ENCODE peak calls at places on chromosomes 11 and 22, in four cellular contexts. One of them, this sample, is unnamed.
A peak's percentile ranks its signal among the peaks of the same experiment; 100 is the strongest.

GRCh38 chr22:48827228-48827810 is 1000.4 kb downstream of the BRD1 start:
- DNase-seq in AG04450: no peak
- DNase-seq in AG09319: no peak
- DNase-seq in H1: peak; percentile 39
- DNase-seq in this sample: no peak

GRCh38 chr11:72751293-72752087 is 718 bp downstream of the ARAP1 start:
- DNase-seq in AG04450: no peak
- DNase-seq in AG09319: no peak
- DNase-seq in H1: no peak
- DNase-seq in this sample: no peak

GRCh38 chr22:22110548-22111266 is 128.1 kb upstream of the TOP3B start:
- DNase-seq in AG04450: peak; percentile 26
- DNase-seq in AG09319: peak; percentile 8
- DNase-seq in H1: peak; percentile 62
- DNase-seq in this sample: no peak

GRCh38 chr11:78796956-78797355 is 222.3 kb upstream of the NARS2 start:
- DNase-seq in AG04450: peak; percentile 94
- DNase-seq in AG09319: peak; percentile 44
- DNase-seq in H1: no peak
- DNase-seq in this sample: no peak

GRCh38 chr22:38657248-38657909 is 941 bp downstream of the CBY1 start:
- DNase-seq in AG04450: no peak
- DNase-seq in AG09319: no peak
- DNase-seq in H1: peak; percentile 49
- DNase-seq in this sample: no peak

GRCh38 chr11:82980292-82980691 is 78.8 kb downstream of the DDIAS start:
- DNase-seq in AG04450: peak; percentile 36
- DNase-seq in AG09319: peak; percentile 25
- DNase-seq in H1: no peak
- DNase-seq in this sample: no peak

GRCh38 chr22:38167988-38168407 is 13.6 kb downstream of the PLA2G6 start:
- DNase-seq in AG04450: no peak
- DNase-seq in AG09319: no peak
- DNase-seq in H1: no peak
- DNase-seq in this sample: no peak

GRCh38 chr22:33418483-33418882 is 360.3 kb upstream of the SYN3 start:
- DNase-seq in AG04450: no peak
- DNase-seq in AG09319: no peak
- DNase-seq in H1: no peak
- DNase-seq in this sample: no peak

GRCh38 chr11:23988381-23989006 is 508.4 kb upstream of the LUZP2 start:
- DNase-seq in AG04450: peak; percentile 66
- DNase-seq in AG09319: no peak
- DNase-seq in H1: no peak
- DNase-seq in this sample: no peak

GRCh38 chr22:19610518-19611253 is 86.5 kb upstream of the CLDN5 start:
- DNase-seq in AG04450: no peak
- DNase-seq in AG09319: no peak
- DNase-seq in H1: no peak
- DNase-seq in this sample: no peak

GRCh38 chr22:29987143-29987542 is 93.1 kb upstream of the HORMAD2 start:
- DNase-seq in AG04450: no peak
- DNase-seq in AG09319: no peak
- DNase-seq in H1: no peak
- DNase-seq in this sample: no peak

GRCh38 chr11:6943131-6943530 is 16.9 kb downstream of the ZNF215 start:
- DNase-seq in AG04450: no peak
- DNase-seq in AG09319: no peak
- DNase-seq in H1: no peak
- DNase-seq in this sample: no peak

GRCh38 chr11:68838572-68838964 is 3.1 kb downstream of the CPT1A start:
- DNase-seq in AG04450: no peak
- DNase-seq in AG09319: no peak
- DNase-seq in H1: no peak
- DNase-seq in this sample: no peak

GRCh38 chr11:422249-422656 is 7.5 kb upstream of the SIGIRR start:
- DNase-seq in AG04450: no peak
- DNase-seq in AG09319: no peak
- DNase-seq in H1: peak; percentile 28
- DNase-seq in this sample: no peak

GRCh38 chr11:66934971-66935779 is 23.0 kb downstream of the PC start:
- DNase-seq in AG04450: no peak
- DNase-seq in AG09319: no peak
- DNase-seq in H1: no peak
- DNase-seq in this sample: no peak

GRCh38 chr11:119759324-119759723 is 30.3 kb upstream of the NECTIN1 start:
- DNase-seq in AG04450: no peak
- DNase-seq in AG09319: no peak
- DNase-seq in H1: no peak
- DNase-seq in this sample: no peak

GRCh38 chr11:57658023-57658361 is 430 bp downstream of the CLP1 start:
- DNase-seq in AG04450: no peak
- DNase-seq in AG09319: no peak
- DNase-seq in H1: no peak
- DNase-seq in this sample: no peak

GRCh38 chr22:20918663-20919220 is 1.5 kb downstream of the CRKL start:
- DNase-seq in AG04450: no peak
- DNase-seq in AG09319: no peak
- DNase-seq in H1: no peak
- DNase-seq in this sample: no peak

GRCh38 chr11:19279455-19279854 is 38.7 kb upstream of the E2F8 start:
- DNase-seq in AG04450: no peak
- DNase-seq in AG09319: no peak
- DNase-seq in H1: peak; percentile 53
- DNase-seq in this sample: no peak

GRCh38 chr11:121385693-121386092 is 66.4 kb upstream of the SORL1 start:
- DNase-seq in AG04450: no peak
- DNase-seq in AG09319: no peak
- DNase-seq in H1: no peak
- DNase-seq in this sample: no peak

GRCh38 chr11:17343907-17344306 is 7.7 kb upstream of the NCR3LG1 start:
- DNase-seq in AG04450: no peak
- DNase-seq in AG09319: peak; percentile 59
- DNase-seq in H1: no peak
- DNase-seq in this sample: no peak

GRCh38 chr11:117034901-117035300 is 63.3 kb downstream of the SIK3 start:
- DNase-seq in AG04450: no peak
- DNase-seq in AG09319: no peak
- DNase-seq in H1: no peak
- DNase-seq in this sample: no peak

GRCh38 chr11:128522943-128523518 is 64.3 kb downstream of the ETS1 start:
- DNase-seq in AG04450: no peak
- DNase-seq in AG09319: no peak
- DNase-seq in H1: no peak
- DNase-seq in this sample: no peak

GRCh38 chr11:131447268-131447667 is 76.9 kb downstream of the NTM start:
- DNase-seq in AG04450: no peak
- DNase-seq in AG09319: no peak
- DNase-seq in H1: no peak
- DNase-seq in this sample: no peak
- TF ChIP-seq CTCF in AG04450: no peak
- TF ChIP-seq CTCF in AG09319: no peak
- TF ChIP-seq CTCF in H1: peak; percentile 50
- TF ChIP-seq CTCF in this sample: no peak

GRCh38 chr11:127133061-127133460 is 132.5 kb upstream of the KIRREL3 start:
- DNase-seq in AG04450: no peak
- DNase-seq in AG09319: no peak
- DNase-seq in H1: no peak
- DNase-seq in this sample: no peak

GRCh38 chr11:127136438-127136837 is 135.9 kb upstream of the KIRREL3 start:
- DNase-seq in AG04450: no peak
- DNase-seq in AG09319: no peak
- DNase-seq in H1: peak; percentile 55
- DNase-seq in this sample: no peak
- TF ChIP-seq CTCF in AG04450: no peak
- TF ChIP-seq CTCF in AG09319: no peak
- TF ChIP-seq CTCF in H1: peak; percentile 54
- TF ChIP-seq CTCF in this sample: no peak

GRCh38 chr11:118264568-118265470 is 722 bp upstream of the MPZL2 start:
- DNase-seq in AG04450: no peak
- DNase-seq in AG09319: no peak
- DNase-seq in H1: no peak
- DNase-seq in this sample: no peak
- TF ChIP-seq CTCF in AG04450: no peak
- TF ChIP-seq CTCF in AG09319: no peak
- TF ChIP-seq CTCF in H1: no peak
- TF ChIP-seq CTCF in this sample: no peak

GRCh38 chr22:31933406-31933805 is 10.9 kb upstream of the YWHAH start:
- DNase-seq in AG04450: no peak
- DNase-seq in AG09319: no peak
- DNase-seq in H1: no peak
- DNase-seq in this sample: no peak
- TF ChIP-seq CTCF in AG04450: no peak
- TF ChIP-seq CTCF in AG09319: no peak
- TF ChIP-seq CTCF in H1: no peak
- TF ChIP-seq CTCF in this sample: no peak

DNA sequence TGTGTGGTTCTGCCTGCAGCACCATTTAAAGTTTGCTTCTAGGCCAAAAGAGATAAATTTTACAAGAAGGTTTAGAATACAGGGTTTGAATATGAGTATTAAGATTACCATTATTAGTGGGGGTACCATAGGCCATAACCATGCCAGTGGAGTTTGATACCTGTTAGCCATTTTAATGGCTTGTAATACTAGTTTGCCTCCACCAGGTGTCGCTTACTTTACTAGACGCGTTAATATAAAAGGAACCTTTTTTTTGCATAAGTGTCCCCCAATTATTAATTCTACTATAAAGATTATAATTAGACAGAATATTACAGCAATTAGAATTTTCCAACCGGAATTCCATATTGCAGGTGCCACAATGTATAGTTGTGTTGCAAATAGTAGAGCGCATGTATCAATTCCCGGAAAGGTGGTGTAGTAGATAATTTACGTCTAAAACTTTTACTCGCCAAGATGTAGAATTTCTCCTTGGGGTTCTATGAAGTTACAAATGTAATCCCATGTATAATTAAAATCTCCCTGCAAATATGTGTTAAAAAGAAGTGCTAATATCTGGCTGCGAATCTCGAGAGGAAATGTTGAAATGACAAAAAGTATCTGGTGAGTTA is 16.1 kb downstream of the MS4A6E start:
- DNase-seq in AG04450: no peak
- DNase-seq in AG09319: no peak
- DNase-seq in H1: no peak
- DNase-seq in this sample: no peak
- TF ChIP-seq CTCF in AG04450: peak; percentile 36
- TF ChIP-seq CTCF in AG09319: peak; percentile 34
- TF ChIP-seq CTCF in H1: peak; percentile 40
- TF ChIP-seq CTCF in this sample: peak; percentile 83

GRCh38 chr11:86629070-86629706 is 43.2 kb downstream of the ME3 start:
- DNase-seq in AG04450: no peak
- DNase-seq in AG09319: no peak
- DNase-seq in H1: no peak
- DNase-seq in this sample: no peak

GRCh38 chr11:86637976-86638375 is 34.4 kb downstream of the ME3 start:
- DNase-seq in AG04450: no peak
- DNase-seq in AG09319: no peak
- DNase-seq in H1: no peak
- DNase-seq in this sample: no peak

GRCh38 chr11:86636275-86636674 is 36.1 kb downstream of the ME3 start:
- DNase-seq in AG04450: no peak
- DNase-seq in AG09319: no peak
- DNase-seq in H1: no peak
- DNase-seq in this sample: no peak

GRCh38 chr11:86627776-86628455 is 44.5 kb downstream of the ME3 start:
- DNase-seq in AG04450: no peak
- DNase-seq in AG09319: peak; percentile 59
- DNase-seq in H1: no peak
- DNase-seq in this sample: no peak

GRCh38 chr11:86632499-86633269 is 39.7 kb downstream of the ME3 start:
- DNase-seq in AG04450: peak; percentile 84
- DNase-seq in AG09319: peak; percentile 71
- DNase-seq in H1: no peak
- DNase-seq in this sample: no peak
- TF ChIP-seq CTCF in AG04450: peak; percentile 21
- TF ChIP-seq CTCF in AG09319: peak; percentile 51
- TF ChIP-seq CTCF in H1: peak; percentile 37
- TF ChIP-seq CTCF in this sample: no peak

GRCh38 chr22:42711895-42712837 is 8.5 kb downstream of the A4GALT start:
- DNase-seq in AG04450: no peak
- DNase-seq in AG09319: no peak
- DNase-seq in H1: no peak
- DNase-seq in this sample: no peak

GRCh38 chr22:42714768-42715430 is 5.8 kb downstream of the A4GALT start:
- DNase-seq in AG04450: no peak
- DNase-seq in AG09319: no peak
- DNase-seq in H1: no peak
- DNase-seq in this sample: no peak

GRCh38 chr22:42708393-42708792 is 12.3 kb downstream of the A4GALT start:
- DNase-seq in AG04450: no peak
- DNase-seq in AG09319: no peak
- DNase-seq in H1: no peak
- DNase-seq in this sample: no peak

GRCh38 chr22:42714308-42714707 is 6.4 kb downstream of the A4GALT start:
- DNase-seq in AG04450: no peak
- DNase-seq in AG09319: no peak
- DNase-seq in H1: no peak
- DNase-seq in this sample: no peak

GRCh38 chr22:42711281-42711731 is 9.4 kb downstream of the A4GALT start:
- DNase-seq in AG04450: no peak
- DNase-seq in AG09319: peak; percentile 39
- DNase-seq in H1: no peak
- DNase-seq in this sample: no peak
- TF ChIP-seq CTCF in AG04450: no peak
- TF ChIP-seq CTCF in AG09319: no peak
- TF ChIP-seq CTCF in H1: no peak
- TF ChIP-seq CTCF in this sample: no peak